ENCODE peak calls at places on chromosome 1, in seven cellular contexts. J is cardiac fibroblast, S is brain microvascular endothelial cell, M is GM12865, H is left kidney, X is activated T-cell treated with anti-CD3 and anti-CD28 coated beads for 1 hour, O is NCI-H2081. V is an unnamed sample.
A peak's percentile ranks its signal among the peaks of the same experiment; 100 is the strongest.

GRCh38 chr1:204146309-204146708 is 5.5 kb downstream of the ETNK2 start:
- DNase-seq in J (no peak), S (no peak), M (no peak), H (no peak), X (no peak), O (no peak), V (no peak)

GRCh38 chr1:45793942-45794604 is 9.3 kb upstream of the MAST2 start:
- DNase-seq in J (no peak), S (no peak), M (peak; percentile 38), H (peak; percentile 9), X (no peak), O (no peak), V (no peak)

GRCh38 chr1:199978408-199978940 is 49.0 kb upstream of the NR5A2 start:
- DNase-seq in J (peak; percentile 44), S (no peak), M (no peak), H (no peak), X (no peak), O (no peak), V (no peak)

GRCh38 chr1:219837274-219837993 is 90.9 kb downstream of the SLC30A10 start:
- DNase-seq in J (peak; percentile 69), S (peak; percentile 46), M (peak; percentile 50), H (peak; percentile 82), X (no peak), O (peak; percentile 73), V (peak; percentile 57)

GRCh38 chr1:30511563-30512252 is 211.7 kb downstream of the MATN1 start:
- DNase-seq in J (no peak), S (peak; percentile 40), M (no peak), H (no peak), X (no peak), O (no peak), V (no peak)

GRCh38 chr1:200861937-200862647 is 10.7 kb upstream of the GPR25 start:
- DNase-seq in J (no peak), S (no peak), M (peak; percentile 68), H (no peak), X (no peak), O (no peak), V (no peak)

GRCh38 chr1:13732971-13733667 is 33.1 kb downstream of the PRDM2 start:
- DNase-seq in J (no peak), S (no peak), M (peak; percentile 71), H (peak; percentile 40), X (no peak), O (no peak), V (no peak)

GRCh38 chr1:3491291-3492246 is 37.1 kb downstream of the ARHGEF16 start:
- DNase-seq in J (peak; percentile 45), S (peak; percentile 30), M (peak; percentile 69), H (peak; percentile 80), X (peak; percentile 82), O (peak; percentile 47), V (peak; percentile 20)

GRCh38 chr1:190178827-190179226 is 298.8 kb downstream of the BRINP3 start:
- DNase-seq in J (no peak), S (no peak), M (no peak), H (no peak), X (no peak), O (no peak), V (no peak)

GRCh38 chr1:219963432-219963831 is 35.1 kb upstream of the SLC30A10 start:
- DNase-seq in J (no peak), S (no peak), M (no peak), H (no peak), X (no peak), O (no peak), V (no peak)

GRCh38 chr1:182783068-182783467 is 6.5 kb upstream of the NPL start:
- DNase-seq in J (no peak), S (no peak), M (peak; percentile 41), H (peak; percentile 44), X (no peak), O (peak; percentile 13), V (no peak)

GRCh38 chr1:40059960-40060337 is 19.4 kb downstream of the CAP1 start:
- DNase-seq in J (no peak), S (no peak), M (peak; percentile 26), H (no peak), X (no peak), O (no peak), V (no peak)

GRCh38 chr1:24481098-24481497 is 21.5 kb upstream of the RCAN3 start:
- DNase-seq in J (no peak), S (no peak), M (peak; percentile 52), H (no peak), X (no peak), O (no peak), V (no peak)

GRCh38 chr1:79128726-79129125 is 122.2 kb upstream of the ADGRL4 start:
- DNase-seq in J (peak; percentile 82), S (peak; percentile 54), M (no peak), H (no peak), X (no peak), O (no peak), V (peak; percentile 6)

GRCh38 chr1:161258439-161259386 is at the start of gene PCP4L1:
- DNase-seq in J (peak; percentile 67), S (peak; percentile 48), M (peak; percentile 46), H (peak; percentile 90), X (peak; percentile 12), O (peak; percentile 40), V (peak; percentile 48)

GRCh38 chr1:169941982-169942830 is 48.5 kb upstream of the SCYL3 start:
- DNase-seq in J (peak; percentile 48), S (no peak), M (no peak), H (peak; percentile 92), X (no peak), O (peak; percentile 9), V (peak; percentile 29)

GRCh38 chr1:107976431-107977215 is 11.6 kb upstream of the VAV3 start:
- DNase-seq in J (no peak), S (no peak), M (no peak), H (peak; percentile 44), X (no peak), O (peak; percentile 3), V (no peak)

GRCh38 chr1:94878329-94878728 is 48.6 kb downstream of the CNN3 start:
- DNase-seq in J (no peak), S (no peak), M (peak; percentile 19), H (no peak), X (no peak), O (no peak), V (no peak)

GRCh38 chr1:86774305-86775304 is 70.2 kb downstream of the SH3GLB1 start:
- DNase-seq in J (peak; percentile 92), S (peak; percentile 88), M (peak; percentile 89), H (peak; percentile 97), X (peak; percentile 4), O (peak; percentile 81), V (peak; percentile 77)

GRCh38 chr1:19621274-19621950 is 22.7 kb upstream of the NBL1 start:
- DNase-seq in J (peak; percentile 33), S (no peak), M (no peak), H (no peak), X (no peak), O (no peak), V (no peak)

GRCh38 chr1:236862615-236863211 is 67.6 kb downstream of the MTR start:
- DNase-seq in J (peak; percentile 7), S (no peak), M (no peak), H (peak; percentile 11), X (no peak), O (no peak), V (no peak)

GRCh38 chr1:41662061-41662655 is 177.7 kb upstream of the EDN2 start:
- DNase-seq in J (peak; percentile 75), S (peak; percentile 55), M (peak; percentile 78), H (peak; percentile 86), X (peak; percentile 51), O (no peak), V (no peak)

GRCh38 chr1:199460933-199461332 is 566.6 kb upstream of the NR5A2 start:
- DNase-seq in J (peak; percentile 41), S (peak; percentile 24), M (peak; percentile 36), H (peak; percentile 4), X (no peak), O (no peak), V (no peak)

GRCh38 chr1:58231204-58231603 is 315.3 kb downstream of the OMA1 start:
- DNase-seq in J (no peak), S (no peak), M (peak; percentile 9), H (no peak), X (no peak), O (no peak), V (no peak)

GRCh38 chr1:43957407-43958040 is 10.8 kb downstream of the IPO13 start:
- DNase-seq in J (no peak), S (no peak), M (no peak), H (no peak), X (no peak), O (no peak), V (no peak)

GRCh38 chr1:28359592-28360239 is 9.8 kb upstream of the PHACTR4 start:
- DNase-seq in J (peak; percentile 80), S (peak; percentile 70), M (peak; percentile 78), H (peak; percentile 82), X (peak; percentile 66), O (peak; percentile 66), V (peak; percentile 37)

GRCh38 chr1:204507317-204508105 is 8.7 kb upstream of the MDM4 start:
- DNase-seq in J (peak; percentile 76), S (peak; percentile 41), M (peak; percentile 76), H (peak; percentile 83), X (no peak), O (peak; percentile 81), V (peak; percentile 78)

GRCh38 chr1:185539277-185539943 is 194.8 kb upstream of the HMCN1 start:
- DNase-seq in J (peak; percentile 28), S (no peak), M (no peak), H (no peak), X (no peak), O (no peak), V (no peak)

GRCh38 chr1:219215477-219215876 is 41.8 kb downstream of the LYPLAL1 start:
- DNase-seq in J (no peak), S (no peak), M (peak; percentile 20), H (no peak), X (no peak), O (no peak), V (peak; percentile 37)

GRCh38 chr1:9275567-9276034 is 17.1 kb upstream of the SPSB1 start:
- DNase-seq in J (peak; percentile 56), S (peak; percentile 90), M (peak; percentile 92), H (no peak), X (peak; percentile 49), O (no peak), V (no peak)

GRCh38 chr1:69269491-69269890 is 298.2 kb upstream of the LRRC7 start:
- DNase-seq in J (no peak), S (no peak), M (no peak), H (no peak), X (no peak), O (no peak), V (no peak)

GRCh38 chr1:35449334-35450008 is 107.7 kb downstream of the KIAA0319L start:
- DNase-seq in J (peak; percentile 98), S (peak; percentile 95), M (no peak), H (no peak), X (no peak), O (no peak), V (peak; percentile 92)

GRCh38 chr1:207999274-207999915 is 88.5 kb upstream of the CD34 start:
- DNase-seq in J (no peak), S (no peak), M (no peak), H (no peak), X (no peak), O (no peak), V (no peak)

V was measured in foreskin melanocyte.